ENCODE peak calls at places on chromosome 6, in six cellular contexts. One of them, this sample, is unnamed.

GRCh38 chr6:72642435-72642834 is 20.6 kb downstream of the KCNQ5 start:
- DNase-seq in GM23248: no peak
- DNase-seq in DND-41: no peak
- DNase-seq in fibroblast of lung: no peak
- DNase-seq in SK-N-SH: no peak
- DNase-seq in neural progenitor cell: no peak
- DNase-seq in this sample: no peak

GRCh38 chr6:27591660-27592059 is 118.8 kb upstream of the ZNF184 start:
- DNase-seq in GM23248: peak; percentile 34
- DNase-seq in DND-41: no peak
- DNase-seq in fibroblast of lung: peak; percentile 49
- DNase-seq in SK-N-SH: no peak
- DNase-seq in neural progenitor cell: peak; percentile 68
- DNase-seq in this sample: peak; percentile 19

GRCh38 chr6:132445201-132445951 is 44.1 kb upstream of the MOXD1 start:
- DNase-seq in GM23248: peak; percentile 96
- DNase-seq in DND-41: no peak
- DNase-seq in fibroblast of lung: peak; percentile 95
- DNase-seq in SK-N-SH: no peak
- DNase-seq in neural progenitor cell: no peak
- DNase-seq in this sample: peak; percentile 77

GRCh38 chr6:20629509-20629908 is 95.3 kb downstream of the CDKAL1 start:
- DNase-seq in GM23248: no peak
- DNase-seq in DND-41: no peak
- DNase-seq in fibroblast of lung: no peak
- DNase-seq in SK-N-SH: no peak
- DNase-seq in neural progenitor cell: no peak
- DNase-seq in this sample: no peak

GRCh38 chr6:28812778-28813569 is 110.8 kb downstream of the TRIM27 start:
- DNase-seq in GM23248: no peak
- DNase-seq in DND-41: no peak
- DNase-seq in fibroblast of lung: no peak
- DNase-seq in SK-N-SH: no peak
- DNase-seq in neural progenitor cell: no peak
- DNase-seq in this sample: no peak

GRCh38 chr6:105424177-105424783 is 21.4 kb upstream of the PREP start:
- DNase-seq in GM23248: peak; percentile 66
- DNase-seq in DND-41: peak; percentile 75
- DNase-seq in fibroblast of lung: peak; percentile 42
- DNase-seq in SK-N-SH: peak; percentile 65
- DNase-seq in neural progenitor cell: peak; percentile 65
- DNase-seq in this sample: peak; percentile 79

GRCh38 chr6:36378936-36379335 is 8.5 kb downstream of the ETV7 start:
- DNase-seq in GM23248: no peak
- DNase-seq in DND-41: no peak
- DNase-seq in fibroblast of lung: no peak
- DNase-seq in SK-N-SH: no peak
- DNase-seq in neural progenitor cell: no peak
- DNase-seq in this sample: no peak

GRCh38 chr6:170073846-170074245 is 217.0 kb downstream of the DLL1 start:
- DNase-seq in GM23248: no peak
- DNase-seq in DND-41: no peak
- DNase-seq in fibroblast of lung: no peak
- DNase-seq in SK-N-SH: no peak
- DNase-seq in neural progenitor cell: no peak
- DNase-seq in this sample: no peak

GRCh38 chr6:55943329-55943728 is 67.9 kb upstream of the BMP5 start:
- DNase-seq in GM23248: peak; percentile 77
- DNase-seq in DND-41: no peak
- DNase-seq in fibroblast of lung: peak; percentile 72
- DNase-seq in SK-N-SH: no peak
- DNase-seq in neural progenitor cell: no peak
- DNase-seq in this sample: peak; percentile 55

GRCh38 chr6:21171801-21172200 is 421.8 kb upstream of the SOX4 start:
- DNase-seq in GM23248: no peak
- DNase-seq in DND-41: no peak
- DNase-seq in fibroblast of lung: peak; percentile 41
- DNase-seq in SK-N-SH: no peak
- DNase-seq in neural progenitor cell: no peak
- DNase-seq in this sample: no peak

DNA sequence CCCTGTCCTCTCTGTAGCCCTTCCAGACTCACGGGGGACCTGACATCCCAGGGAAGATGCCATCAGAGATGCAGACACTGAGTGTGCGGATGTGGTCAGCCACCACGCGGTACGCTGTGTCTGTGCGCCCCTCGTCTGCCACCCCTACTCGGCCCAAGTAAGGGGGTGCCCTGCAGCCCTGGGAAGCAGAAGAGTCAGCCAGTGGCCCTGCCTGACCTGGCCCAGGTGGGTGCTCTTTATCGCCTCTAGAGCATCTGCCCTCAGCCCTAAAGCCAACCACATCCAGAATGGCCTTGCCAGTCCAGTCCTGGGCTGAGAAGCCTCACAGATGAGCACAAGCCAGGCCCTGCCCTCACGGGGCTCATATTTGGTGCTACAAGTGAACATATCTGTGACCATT is 5.9 kb downstream of the AARS2 start:
- DNase-seq in GM23248: no peak
- DNase-seq in DND-41: no peak
- DNase-seq in fibroblast of lung: no peak
- DNase-seq in SK-N-SH: no peak
- DNase-seq in neural progenitor cell: no peak
- DNase-seq in this sample: no peak
- H3K36me3 ChIP-seq in GM23248: peaks cover 17% of the 10 kb centered on the region
- H3K36me3 ChIP-seq in DND-41: peaks cover 95% of the 10 kb centered on the region
- H3K36me3 ChIP-seq in fibroblast of lung: peaks cover 36% of the 10 kb centered on the region
- H3K36me3 ChIP-seq in SK-N-SH: peaks cover 18% of the 10 kb centered on the region
- H3K36me3 ChIP-seq in neural progenitor cell: no peaks in the 10 kb centered on the region
- H3K36me3 ChIP-seq in this sample: peaks cover 75% of the 10 kb centered on the region

GRCh38 chr6:3390698-3391097 is 66.2 kb downstream of the SLC22A23 start:
- DNase-seq in GM23248: peak; percentile 98
- DNase-seq in DND-41: no peak
- DNase-seq in fibroblast of lung: peak; percentile 98
- DNase-seq in SK-N-SH: no peak
- DNase-seq in neural progenitor cell: no peak
- DNase-seq in this sample: peak; percentile 56
- H3K9ac ChIP-seq in GM23248: peak overlapping the region; percentile 90
- H3K9ac ChIP-seq in DND-41: no peak overlapping the region
- H3K9ac ChIP-seq in fibroblast of lung: no peak overlapping the region
- H3K9ac ChIP-seq in SK-N-SH: no peak overlapping the region
- H3K9ac ChIP-seq in neural progenitor cell: no peak overlapping the region
- H3K9ac ChIP-seq in this sample: peak overlapping the region; percentile 66

GRCh38 chr6:13425971-13426931 is 61.1 kb downstream of the GFOD1 start:
- DNase-seq in GM23248: peak; percentile 79
- DNase-seq in DND-41: no peak
- DNase-seq in fibroblast of lung: peak; percentile 88
- DNase-seq in SK-N-SH: no peak
- DNase-seq in neural progenitor cell: no peak
- DNase-seq in this sample: no peak
- H3K4me1 ChIP-seq in GM23248: peaks cover 5% of the 10 kb centered on the region
- H3K4me1 ChIP-seq in DND-41: no peaks in the 10 kb centered on the region
- H3K4me1 ChIP-seq in fibroblast of lung: peaks cover 7% of the 10 kb centered on the region
- H3K4me1 ChIP-seq in SK-N-SH: peaks cover 13% of the 10 kb centered on the region
- H3K4me1 ChIP-seq in neural progenitor cell: peaks cover 38% of the 10 kb centered on the region
- H3K4me1 ChIP-seq in this sample: no peaks in the 10 kb centered on the region

GRCh38 chr6:50889912-50890311 is 71.2 kb downstream of the TFAP2B start:
- DNase-seq in GM23248: no peak
- DNase-seq in DND-41: no peak
- DNase-seq in fibroblast of lung: no peak
- DNase-seq in SK-N-SH: peak; percentile 32
- DNase-seq in neural progenitor cell: peak; percentile 14
- DNase-seq in this sample: no peak

GRCh38 chr6:50889492-50889891 is 70.8 kb downstream of the TFAP2B start:
- DNase-seq in GM23248: no peak
- DNase-seq in DND-41: no peak
- DNase-seq in fibroblast of lung: no peak
- DNase-seq in SK-N-SH: no peak
- DNase-seq in neural progenitor cell: no peak
- DNase-seq in this sample: no peak

GRCh38 chr6:50884364-50884763 is 65.7 kb downstream of the TFAP2B start:
- DNase-seq in GM23248: no peak
- DNase-seq in DND-41: no peak
- DNase-seq in fibroblast of lung: no peak
- DNase-seq in SK-N-SH: no peak
- DNase-seq in neural progenitor cell: no peak
- DNase-seq in this sample: no peak
- H3K36me3 ChIP-seq in GM23248: no peaks in the 10 kb centered on the region
- H3K36me3 ChIP-seq in DND-41: no peaks in the 10 kb centered on the region
- H3K36me3 ChIP-seq in fibroblast of lung: no peaks in the 10 kb centered on the region
- H3K36me3 ChIP-seq in SK-N-SH: no peaks in the 10 kb centered on the region
- H3K36me3 ChIP-seq in neural progenitor cell: no peaks in the 10 kb centered on the region
- H3K36me3 ChIP-seq in this sample: no peaks in the 10 kb centered on the region

GRCh38 chr6:168344338-168344737 is 24.8 kb upstream of the DACT2 start:
- DNase-seq in GM23248: no peak
- DNase-seq in DND-41: no peak
- DNase-seq in fibroblast of lung: no peak
- DNase-seq in SK-N-SH: no peak
- DNase-seq in neural progenitor cell: no peak
- DNase-seq in this sample: no peak
- H3K9ac ChIP-seq in GM23248: no peak overlapping the region
- H3K9ac ChIP-seq in DND-41: no peak overlapping the region
- H3K9ac ChIP-seq in fibroblast of lung: no peak overlapping the region
- H3K9ac ChIP-seq in SK-N-SH: no peak overlapping the region
- H3K9ac ChIP-seq in neural progenitor cell: no peak overlapping the region
- H3K9ac ChIP-seq in this sample: no peak overlapping the region